ENCODE peak calls at places on chromosomes 2 and 18, in eight cellular contexts. R is adrenal gland; Y is Caco-2; B is cardiac fibroblast; H is activated CD8-positive, alpha-beta T cell treated with anti-CD3 and anti-CD28 coated beads for 36 hours; O is anterior cingulate cortex; V is Ammon's horn; D is stimulated activated naive CD4-positive, alpha-beta T cell. S is an unnamed sample.

GRCh38 chr2:233448220-233448559 is 93.9 kb downstream of the DGKD start:
- DNase-seq in B (peak), H (peak), D (no peak), R (no peak), O (no peak), V (no peak), Y (peak), S (no peak)

GRCh38 chr18:33844232-33844631 is 266.2 kb downstream of the ASXL3 start:
- DNase-seq in R (no peak), B (no peak), D (no peak), Y (no peak), O (no peak), H (no peak), V (no peak), S (no peak)

GRCh38 chr18:71327443-71328120 is 1038.7 kb downstream of the SOCS6 start:
- DNase-seq in Y (no peak), V (no peak), B (no peak), H (no peak), D (no peak), R (no peak), O (no peak), S (no peak)

GRCh38 chr18:61893304-61893970 is 630 bp upstream of the RNF152 start:
- DNase-seq in V (peak), H (peak), Y (no peak), B (peak), D (no peak), O (peak), R (peak), S (peak)

GRCh38 chr2:66445076-66445724 is 10.3 kb downstream of the MEIS1 start:
- DNase-seq in Y (no peak), H (no peak), D (no peak), O (no peak), R (peak), B (no peak), V (no peak), S (peak)

GRCh38 chr2:95526360-95527341 is 42.1 kb upstream of the TRIM43B start:
- DNase-seq in Y (peak), H (peak), B (peak), V (peak), O (peak), D (peak), R (peak), S (no peak)

GRCh38 chr2:169983506-169983905 is 156.3 kb downstream of the UBR3 start:
- DNase-seq in V (peak), Y (no peak), H (no peak), B (no peak), R (no peak), D (no peak), O (no peak), S (no peak)

GRCh38 chr2:27545348-27546141 is 37.3 kb upstream of the ZNF512 start:
- DNase-seq in R (no peak), V (no peak), Y (no peak), B (peak), O (no peak), D (no peak), H (no peak), S (no peak)

S was measured in mesenchymal stem cell.